ENCODE peak calls at places on chromosomes 2 and 18, in five cellular contexts. K, X, L, D and M are unnamed samples.

GRCh38 chr2:81247648-81248047 is 943.1 kb upstream of the LRRTM1 start:
- DNase-seq in K (no peak), X (no peak), L (no peak), D (no peak), M (peak; percentile 8)

GRCh38 chr2:29405707-29406106 is 290.5 kb downstream of the CLIP4 start:
- DNase-seq in K (no peak), X (peak; percentile 34), L (no peak), D (no peak), M (no peak)

GRCh38 chr2:241702155-241702404 is 241 bp downstream of the ING5 start:
- DNase-seq in K (no peak), X (no peak), L (no peak), D (no peak), M (peak; percentile 79)

GRCh38 chr2:158936978-158937377 is 31.5 kb upstream of the TANC1 start:
- DNase-seq in K (no peak), X (no peak), L (peak; percentile 84), D (no peak), M (no peak)

GRCh38 chr18:57211776-57212175 is 64.9 kb downstream of the BOD1L2 start:
- DNase-seq in K (no peak), X (no peak), L (no peak), D (no peak), M (no peak)

GRCh38 chr2:179338681-179339080 is 74.0 kb upstream of the SESTD1 start:
- DNase-seq in K (no peak), X (no peak), L (peak; percentile 4), D (no peak), M (no peak)

GRCh38 chr2:41500895-41501294 is 546.9 kb upstream of the PKDCC start:
- DNase-seq in K (no peak), X (no peak), L (no peak), D (no peak), M (no peak)

GRCh38 chr2:32947076-32947483 is 327 bp downstream of the LTBP1 start:
- DNase-seq in K (no peak), X (peak; percentile 19), L (no peak), D (no peak), M (peak; percentile 36)

GRCh38 chr2:109061736-109062557 is 67.1 kb upstream of the SH3RF3 start:
- DNase-seq in K (no peak), X (no peak), L (no peak), D (no peak), M (no peak)

GRCh38 chr2:45763256-45763655 is 111.8 kb downstream of the PRKCE start:
- DNase-seq in K (no peak), X (no peak), L (no peak), D (no peak), M (no peak)

GRCh38 chr18:12416108-12416729 is 8.5 kb downstream of the PRELID3A start:
- DNase-seq in K (no peak), X (no peak), L (no peak), D (no peak), M (no peak)

GRCh38 chr2:118387509-118387908 is 299.2 kb downstream of the INSIG2 start:
- DNase-seq in K (no peak), X (no peak), L (no peak), D (no peak), M (no peak)

GRCh38 chr2:190270298-190270697 is 49.3 kb downstream of the HIBCH start:
- DNase-seq in K (no peak), X (no peak), L (peak; percentile 19), D (no peak), M (no peak)

GRCh38 chr2:166170356-166170755 is 42.5 kb upstream of the SCN1A start:
- DNase-seq in K (no peak), X (no peak), L (no peak), D (no peak), M (no peak)

GRCh38 chr2:167943877-167944276 is 303.5 kb downstream of the STK39 start:
- DNase-seq in K (no peak), X (no peak), L (peak; percentile 2), D (no peak), M (no peak)

GRCh38 chr2:45984366-45984765 is 312.8 kb upstream of the EPAS1 start:
- DNase-seq in K (no peak), X (no peak), L (no peak), D (no peak), M (no peak)

GRCh38 chr2:203282101-203282500 is 43.3 kb downstream of the CYP20A1 start:
- DNase-seq in K (no peak), X (no peak), L (no peak), D (no peak), M (no peak)

GRCh38 chr2:72572501-72572900 is 253.3 kb downstream of the EXOC6B start:
- DNase-seq in K (no peak), X (no peak), L (peak; percentile 57), D (no peak), M (no peak)

GRCh38 chr2:113694438-113694837 is 62.0 kb downstream of the SLC35F5 start:
- DNase-seq in K (no peak), X (no peak), L (no peak), D (no peak), M (no peak)

GRCh38 chr2:239519081-239519920 is 118.5 kb upstream of the HDAC4 start:
- DNase-seq in K (no peak), X (no peak), L (no peak), D (no peak), M (no peak)

GRCh38 chr2:30367232-30368070 is 79.6 kb upstream of the LCLAT1 start:
- DNase-seq in K (no peak), X (no peak), L (peak; percentile 74), D (no peak), M (no peak)

GRCh38 chr2:86048383-86048701 is 57.3 kb downstream of the POLR1A start:
- DNase-seq in K (no peak), X (no peak), L (no peak), D (no peak), M (no peak)

GRCh38 chr2:102664439-102665042 is 45.2 kb downstream of the SLC9A2 start:
- DNase-seq in K (peak; percentile 78), X (no peak), L (peak; percentile 0), D (no peak), M (peak; percentile 10)